ENCODE peak calls at places on chromosomes 13 and 19, in four cellular contexts. E, X, T and H are unnamed samples.

GRCh38 chr13:29993716-29994488 is 143.5 kb upstream of the UBL3 start:
- DNase-seq in E (no peak), X (no peak), T (peak), H (peak)

GRCh38 chr19:44645407-44646048 is 1.8 kb downstream of the PVR start:
- DNase-seq in E (no peak), X (no peak), T (no peak), H (no peak)

GRCh38 chr13:27961227-27962085 is 7.7 kb downstream of the CDX2 start:
- DNase-seq in E (no peak), X (no peak), T (no peak), H (no peak)

GRCh38 chr13:37995052-37995451 is 125.5 kb upstream of the TRPC4 start:
- DNase-seq in E (no peak), X (no peak), T (peak), H (peak)

GRCh38 chr19:50203281-50204080 is at the start of gene MYH14:
- DNase-seq in E (peak), X (peak), T (no peak), H (no peak)

GRCh38 chr13:33639158-33639557 is 178.8 kb upstream of the RFC3 start:
- DNase-seq in E (no peak), X (peak), T (peak), H (peak)

GRCh38 chr13:51113186-51113881 is 2.3 kb upstream of the C13orf42 start:
- DNase-seq in E (no peak), X (no peak), T (no peak), H (no peak)

GRCh38 chr19:7652061-7652641 is 15.2 kb downstream of the STXBP2 start:
- DNase-seq in E (peak), X (peak), T (peak), H (peak)

GRCh38 chr13:37899753-37900152 is 30.2 kb upstream of the TRPC4 start:
- DNase-seq in E (no peak), X (no peak), T (no peak), H (no peak)